ENCODE peak calls at places on chromosomes 13 and 19, in ten cellular contexts. C, N, I, G, H, J, R, F, U and V are unnamed samples.

GRCh38 chr19:23823952-23824389 is 65.3 kb upstream of the ZNF681 start:
- DNase-seq in C (no peak), N (peak), I (no peak), G (no peak), H (no peak), J (no peak), R (no peak), F (no peak), U (no peak), V (no peak)

GRCh38 chr13:85567909-85568308 is 231.3 kb downstream of the SLITRK6 start:
- DNase-seq in C (no peak), N (no peak), I (no peak), G (no peak), H (no peak), J (no peak), R (no peak), F (no peak), U (no peak), V (no peak)

GRCh38 chr13:30898721-30899188 is 7.3 kb upstream of the MEDAG start:
- DNase-seq in C (peak), N (no peak), I (no peak), G (no peak), H (no peak), J (no peak), R (peak), F (no peak), U (no peak), V (no peak)

GRCh38 chr13:21998279-21998678 is 327.4 kb downstream of the FGF9 start:
- DNase-seq in C (no peak), N (no peak), I (no peak), G (no peak), H (no peak), J (no peak), R (no peak), F (no peak), U (no peak), V (no peak)

GRCh38 chr13:47650221-47650620 is 350.9 kb downstream of the SUCLA2 start:
- DNase-seq in C (no peak), N (no peak), I (no peak), G (no peak), H (no peak), J (no peak), R (no peak), F (no peak), U (no peak), V (no peak)

GRCh38 chr13:35733832-35734231 is 257.3 kb upstream of the MAB21L1 start:
- DNase-seq in C (no peak), N (no peak), I (no peak), G (no peak), H (no peak), J (no peak), R (no peak), F (no peak), U (no peak), V (no peak)

GRCh38 chr19:16442386-16443276 is 29.1 kb downstream of the EPS15L1 start:
- DNase-seq in C (no peak), N (no peak), I (no peak), G (no peak), H (no peak), J (no peak), R (no peak), F (no peak), U (no peak), V (no peak)

GRCh38 chr13:51453308-51453958 is 597 bp upstream of the INTS6 start:
- DNase-seq in C (peak), N (no peak), I (peak), G (no peak), H (no peak), J (peak), R (peak), F (peak), U (no peak), V (peak)

GRCh38 chr19:41016488-41017071 is 25.5 kb downstream of the CYP2B6 start:
- DNase-seq in C (no peak), N (no peak), I (no peak), G (no peak), H (no peak), J (no peak), R (no peak), F (no peak), U (no peak), V (no peak)

GRCh38 chr13:62706035-62706434 is 1290.4 kb upstream of the PCDH20 start:
- DNase-seq in C (no peak), N (no peak), I (no peak), G (no peak), H (no peak), J (no peak), R (no peak), F (no peak), U (peak), V (no peak)